ENCODE peak calls at places on chromosomes 7 and 10, in six cellular contexts. L is HCT116, Y is sigmoid colon, A is lower leg skin, Q is cardiac muscle cell, E is right lobe of liver. H is an unnamed sample.

GRCh38 chr7:120658516-120658915 is 199.4 kb downstream of the TSPAN12 start:
- DNase-seq in L (no peak), Y (no peak), A (no peak), Q (no peak), E (no peak), H (no peak)

GRCh38 chr7:94432799-94433198 is 38.1 kb downstream of the COL1A2 start:
- DNase-seq in L (no peak), Y (no peak), A (no peak), Q (no peak), E (no peak), H (no peak)

GRCh38 chr7:55439627-55440026 is 74.5 kb downstream of the LANCL2 start:
- DNase-seq in L (no peak), Y (no peak), A (no peak), Q (no peak), E (no peak), H (no peak)

GRCh38 chr10:94617389-94617944 is 66.1 kb upstream of the CYP2C18 start:
- DNase-seq in L (no peak), Y (no peak), A (no peak), Q (no peak), E (no peak), H (no peak)

GRCh38 chr10:27714349-27714748 is 31.3 kb downstream of the MKX start:
- DNase-seq in L (no peak), Y (no peak), A (no peak), Q (no peak), E (no peak), H (no peak)

GRCh38 chr7:132066776-132067175 is 509.5 kb downstream of the PLXNA4 start:
- DNase-seq in L (no peak), Y (no peak), A (no peak), Q (no peak), E (no peak), H (peak)

GRCh38 chr10:103546401-103546800 is 52.9 kb downstream of the NEURL1 start:
- DNase-seq in L (no peak), Y (no peak), A (no peak), Q (no peak), E (no peak), H (no peak)

GRCh38 chr7:133230591-133231194 is 22.2 kb upstream of the EXOC4 start:
- DNase-seq in L (peak), Y (no peak), A (peak), Q (peak), E (no peak), H (no peak)

GRCh38 chr7:135238112-135238744 is 4.6 kb downstream of the STRA8 start:
- DNase-seq in L (peak), Y (no peak), A (peak), Q (no peak), E (no peak), H (no peak)

GRCh38 chr7:17674956-17675300 is 265.4 kb downstream of the SNX13 start:
- DNase-seq in L (no peak), Y (no peak), A (no peak), Q (no peak), E (no peak), H (no peak)

GRCh38 chr7:149719912-149720335 is 53.5 kb downstream of the ZNF467 start:
- DNase-seq in L (no peak), Y (no peak), A (no peak), Q (no peak), E (no peak), H (no peak)

GRCh38 chr10:7435674-7436073 is 24.8 kb upstream of the SFMBT2 start:
- DNase-seq in L (no peak), Y (no peak), A (no peak), Q (no peak), E (no peak), H (no peak)

GRCh38 chr7:116569737-116570136 is 44.9 kb downstream of the CAV1 start:
- DNase-seq in L (no peak), Y (no peak), A (no peak), Q (no peak), E (no peak), H (no peak)

GRCh38 chr10:79308969-79309665 is 38.2 kb upstream of the PPIF start:
- DNase-seq in L (no peak), Y (no peak), A (no peak), Q (no peak), E (peak), H (peak)

GRCh38 chr10:77006836-77007511 is 630.6 kb downstream of the KCNMA1 start:
- DNase-seq in L (no peak), Y (no peak), A (no peak), Q (no peak), E (no peak), H (no peak)

GRCh38 chr10:86343761-86344160 is 22.8 kb downstream of the GRID1 start:
- DNase-seq in L (no peak), Y (peak), A (no peak), Q (no peak), E (peak), H (no peak)

GRCh38 chr7:123351506-123352225 is 151.9 kb upstream of the SLC13A1 start:
- DNase-seq in L (no peak), Y (no peak), A (no peak), Q (no peak), E (no peak), H (no peak)

GRCh38 chr10:78812571-78813318 is 256.0 kb upstream of the ZMIZ1 start:
- DNase-seq in L (no peak), Y (no peak), A (no peak), Q (no peak), E (no peak), H (no peak)

GRCh38 chr10:68047088-68047487 is 28.0 kb downstream of the HERC4 start:
- DNase-seq in L (no peak), Y (no peak), A (no peak), Q (no peak), E (no peak), H (no peak)

GRCh38 chr10:60114765-60115586 is 208.6 kb upstream of the CCDC6 start:
- DNase-seq in L (peak), Y (no peak), A (no peak), Q (peak), E (no peak), H (no peak)

GRCh38 chr10:118943253-118943652 is 86.3 kb upstream of the NANOS1 start:
- DNase-seq in L (no peak), Y (no peak), A (no peak), Q (no peak), E (no peak), H (no peak)

DNA sequence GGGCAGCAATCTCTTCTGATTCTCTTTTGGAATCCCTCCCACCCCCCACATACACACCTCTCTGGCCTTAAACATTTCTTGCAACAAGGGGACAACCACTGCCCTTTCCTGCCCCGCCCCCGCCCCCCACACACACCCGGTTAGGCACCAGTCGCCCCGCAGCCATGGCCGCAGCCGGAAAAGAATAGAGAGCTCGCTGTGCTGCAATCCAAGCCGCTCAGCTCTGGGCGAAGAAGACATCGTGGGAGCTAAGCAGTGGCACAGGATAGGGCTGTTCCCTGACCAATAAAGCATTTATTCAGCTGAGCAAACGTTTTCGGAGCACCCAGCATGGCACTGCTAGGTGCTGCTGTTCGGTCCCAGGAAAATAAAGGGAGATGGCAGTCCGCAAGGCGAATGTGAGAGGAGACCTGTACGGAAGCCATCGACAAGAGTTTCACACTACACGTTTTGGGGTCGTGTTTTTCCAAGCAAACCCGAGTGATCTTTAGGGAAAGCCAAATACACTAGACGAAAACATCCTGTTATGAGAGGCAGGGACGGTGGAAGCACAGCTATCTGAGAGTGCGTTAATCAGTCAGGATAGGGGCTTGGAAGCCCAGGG is 18.3 kb downstream of the SKIDA1 start:
- DNase-seq in L (no peak), Y (no peak), A (no peak), Q (no peak), E (no peak), H (no peak)
- H3K4me3 ChIP-seq in L (no peak), Y (no peak), A (no peak), Q (peak), E (no peak), H (no peak)

GRCh38 chr10:90856261-90856660 is 1.6 kb downstream of the HTR7 start:
- DNase-seq in L (no peak), Y (no peak), A (no peak), Q (peak), E (no peak), H (no peak)
- H3K4me3 ChIP-seq in L (peak), Y (no peak), A (no peak), Q (no peak), E (no peak), H (no peak)

GRCh38 chr7:98398567-98399372 is 2.1 kb downstream of the BAIAP2L1 start:
- DNase-seq in L (no peak), Y (no peak), A (no peak), Q (no peak), E (peak), H (no peak)
- H3K4me3 ChIP-seq in L (peak), Y (no peak), A (no peak), Q (no peak), E (peak), H (peak)

GRCh38 chr10:62618576-62619408 is 185.7 kb upstream of the ADO start:
- DNase-seq in L (no peak), Y (peak), A (no peak), Q (no peak), E (no peak), H (peak)
- H3K4me3 ChIP-seq in L (no peak), Y (no peak), A (no peak), Q (no peak), E (no peak), H (no peak)

GRCh38 chr7:69962856-69963149 is 364.5 kb downstream of the AUTS2 start:
- DNase-seq in L (no peak), Y (no peak), A (no peak), Q (no peak), E (no peak), H (no peak)
- H3K4me3 ChIP-seq in L (no peak), Y (no peak), A (no peak), Q (no peak), E (no peak), H (no peak)

DNA sequence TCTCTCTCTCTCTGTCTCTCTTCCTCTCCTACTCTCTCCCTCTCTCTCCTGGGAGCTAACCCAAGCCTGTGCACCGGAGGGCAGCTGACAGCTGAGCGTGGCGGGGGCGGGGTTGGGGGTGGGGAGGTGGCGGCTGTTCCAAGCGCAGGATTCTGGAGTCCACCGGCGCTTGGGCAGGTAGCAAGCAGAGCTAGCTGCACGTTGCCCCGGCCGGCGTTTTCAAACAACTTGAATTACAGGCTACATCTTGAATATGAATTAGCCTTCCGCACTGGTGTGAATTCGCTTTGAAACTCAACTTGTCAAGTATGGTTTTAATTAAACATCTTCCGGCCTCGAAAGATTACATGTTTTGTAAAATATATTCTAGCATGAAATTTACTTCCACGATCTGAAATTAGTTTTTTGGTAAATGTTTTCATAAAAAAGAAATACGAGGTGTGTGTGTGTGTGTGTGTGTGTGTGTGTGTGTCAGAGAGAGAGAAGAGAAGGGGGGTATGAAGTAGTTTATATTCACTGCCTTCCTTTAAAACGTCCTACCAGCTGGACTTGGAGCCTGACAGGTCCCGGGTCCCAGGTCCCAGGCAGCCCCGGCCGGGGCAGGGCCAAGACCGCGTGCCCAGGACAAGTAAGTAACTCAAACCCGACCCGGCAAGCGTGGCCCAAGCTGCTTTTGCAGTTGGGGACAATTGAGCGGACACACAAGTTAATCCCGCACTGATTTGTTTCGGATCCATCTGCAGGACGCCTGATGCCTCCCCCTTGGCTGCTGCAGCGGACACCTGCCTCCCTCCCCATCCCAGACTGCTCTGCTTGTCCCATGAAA is 9.0 kb upstream of the DLX6 start:
- DNase-seq in L (no peak), Y (no peak), A (no peak), Q (no peak), E (no peak), H (peak)
- H3K4me3 ChIP-seq in L (no peak), Y (no peak), A (no peak), Q (no peak), E (no peak), H (no peak)

GRCh38 chr10:113475381-113475807 is 77.5 kb upstream of the HABP2 start:
- DNase-seq in L (no peak), Y (no peak), A (no peak), Q (no peak), E (no peak), H (no peak)

GRCh38 chr10:113476673-113477072 is 76.2 kb upstream of the HABP2 start:
- DNase-seq in L (no peak), Y (no peak), A (no peak), Q (no peak), E (no peak), H (no peak)

GRCh38 chr10:113476191-113476590 is 76.7 kb upstream of the HABP2 start:
- DNase-seq in L (no peak), Y (no peak), A (no peak), Q (no peak), E (no peak), H (no peak)

GRCh38 chr10:113479346-113480080 is 73.3 kb upstream of the HABP2 start:
- DNase-seq in L (no peak), Y (no peak), A (no peak), Q (no peak), E (no peak), H (no peak)

DNA sequence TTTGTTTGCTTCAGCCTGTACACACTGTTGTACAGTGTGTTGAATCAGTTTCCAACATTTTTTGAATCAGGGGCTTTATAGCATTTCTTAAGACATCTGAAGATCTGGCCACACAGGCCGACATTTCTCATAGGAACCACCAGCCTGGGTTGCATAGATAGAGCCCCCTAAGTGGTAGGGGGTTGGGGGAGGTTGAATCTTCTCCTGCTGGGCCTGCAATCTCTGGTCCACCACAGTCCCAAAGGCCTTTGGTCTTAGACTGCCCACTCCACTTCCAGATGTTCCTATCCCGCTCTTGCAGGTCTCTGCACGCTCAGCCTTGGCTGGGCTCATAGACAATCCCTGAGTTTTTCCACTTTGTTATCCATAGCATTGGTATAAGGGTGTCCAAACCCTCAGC is 75.4 kb upstream of the HABP2 start:
- DNase-seq in L (no peak), Y (no peak), A (no peak), Q (no peak), E (no peak), H (no peak)
- H3K4me3 ChIP-seq in L (no peak), Y (no peak), A (no peak), Q (no peak), E (no peak), H (no peak)

GRCh38 chr10:110822708-110823291 is 48.9 kb upstream of the PDCD4 start:
- DNase-seq in L (no peak), Y (peak), A (no peak), Q (peak), E (no peak), H (no peak)

GRCh38 chr10:110821508-110821907 is 50.2 kb upstream of the PDCD4 start:
- DNase-seq in L (no peak), Y (peak), A (no peak), Q (peak), E (no peak), H (no peak)

GRCh38 chr10:110822065-110822707 is 49.5 kb upstream of the PDCD4 start:
- DNase-seq in L (no peak), Y (peak), A (no peak), Q (peak), E (no peak), H (no peak)

GRCh38 chr10:110818311-110819257 is 53.1 kb upstream of the PDCD4 start:
- DNase-seq in L (no peak), Y (peak), A (no peak), Q (no peak), E (no peak), H (peak)

DNA sequence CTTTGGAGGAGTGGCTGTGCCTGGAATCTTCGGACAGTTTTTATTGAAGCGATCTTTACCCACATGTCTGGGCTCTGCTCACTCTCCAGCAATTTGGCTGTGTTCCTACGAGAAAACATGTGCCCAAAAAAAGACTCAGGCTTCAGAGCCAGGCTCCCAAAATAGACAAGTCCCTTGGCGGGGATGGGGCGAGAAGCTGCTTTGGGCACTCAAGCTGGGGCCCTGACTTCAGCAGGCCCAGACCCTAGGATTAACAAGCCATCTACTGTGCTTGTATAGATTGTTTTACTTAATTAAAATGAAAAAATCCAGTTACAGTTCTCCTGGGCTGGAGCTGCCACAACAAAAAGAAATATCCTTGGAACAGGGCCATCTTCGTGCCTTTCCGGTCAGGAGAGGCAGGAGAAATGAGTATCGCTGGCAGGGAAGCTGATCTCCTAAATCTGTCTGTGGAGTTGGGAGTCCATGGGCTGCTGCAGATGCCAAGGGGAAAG is 51.4 kb upstream of the PDCD4 start:
- DNase-seq in L (no peak), Y (peak), A (peak), Q (peak), E (no peak), H (no peak)
- H3K4me3 ChIP-seq in L (no peak), Y (no peak), A (no peak), Q (no peak), E (no peak), H (no peak)

GRCh38 chr10:73889014-73889413 is 14.7 kb upstream of the CAMK2G start:
- DNase-seq in L (peak), Y (peak), A (peak), Q (no peak), E (no peak), H (peak)

GRCh38 chr10:73888514-73888913 is 14.2 kb upstream of the CAMK2G start:
- DNase-seq in L (no peak), Y (no peak), A (no peak), Q (no peak), E (no peak), H (no peak)

GRCh38 chr10:73886085-73886529 is 11.8 kb upstream of the CAMK2G start:
- DNase-seq in L (no peak), Y (peak), A (peak), Q (peak), E (peak), H (no peak)

GRCh38 chr10:73886625-73887024 is 12.3 kb upstream of the CAMK2G start:
- DNase-seq in L (no peak), Y (no peak), A (no peak), Q (no peak), E (no peak), H (no peak)

GRCh38 chr10:73887038-73888015 is 13.0 kb upstream of the CAMK2G start:
- DNase-seq in L (peak), Y (peak), A (peak), Q (no peak), E (no peak), H (peak)
- H3K4me3 ChIP-seq in L (peak), Y (no peak), A (no peak), Q (no peak), E (no peak), H (no peak)